ENCODE peak calls at places on chromosomes 16 and 17, in seven cellular contexts. F is IMR-90, C is adrenal gland, O is GM13976, Z is colonic mucosa, P is lower leg skin, Y is HFFc6. B is an unnamed sample.
A peak's percentile ranks its signal among the peaks of the same experiment; 100 is the strongest.

GRCh38 chr16:22171953-22172352 is 9.6 kb downstream of the SDR42E2 start:
- DNase-seq in P (no peak), O (no peak), Z (no peak), F (no peak), C (no peak), Y (no peak), B (no peak)

GRCh38 chr16:82183004-82183397 is 13.0 kb upstream of the MPHOSPH6 start:
- DNase-seq in Y (no peak), Z (no peak), F (no peak), O (no peak), C (no peak), P (no peak), B (no peak)

GRCh38 chr16:68752602-68753001 is 15.5 kb downstream of the CDH1 start:
- DNase-seq in Y (no peak), Z (peak; percentile 66), O (no peak), P (no peak), F (no peak), C (no peak), B (no peak)

GRCh38 chr17:67260051-67260987 is 15.3 kb upstream of the HELZ start:
- DNase-seq in O (no peak), F (peak; percentile 75), Y (peak; percentile 61), P (no peak), Z (peak; percentile 52), C (peak; percentile 63), B (peak; percentile 74)

GRCh38 chr17:55295411-55296170 is 30.8 kb downstream of the HLF start:
- DNase-seq in C (peak; percentile 84), P (no peak), Y (peak; percentile 17), Z (peak; percentile 57), F (peak; percentile 43), O (peak; percentile 67), B (peak; percentile 48)

GRCh38 chr16:29940656-29941055 is 14.6 kb upstream of the KCTD13 start:
- DNase-seq in F (no peak), P (peak; percentile 29), C (no peak), O (no peak), Z (no peak), Y (no peak), B (peak; percentile 13)

GRCh38 chr17:379531-380200 is 27.1 kb upstream of the RPH3AL start:
- DNase-seq in C (no peak), F (no peak), Z (no peak), O (no peak), P (peak; percentile 72), Y (no peak), B (no peak)

GRCh38 chr17:56939869-56940484 is 20.9 kb downstream of the COIL start:
- DNase-seq in Z (no peak), C (no peak), F (peak; percentile 62), P (no peak), O (peak; percentile 74), Y (peak; percentile 48), B (peak; percentile 57)

GRCh38 chr17:27618417-27618816 is 12.6 kb upstream of the LGALS9 start:
- DNase-seq in Z (no peak), C (no peak), Y (no peak), F (no peak), O (no peak), P (no peak), B (no peak)

GRCh38 chr17:12507046-12507445 is 158.6 kb upstream of the MYOCD start:
- DNase-seq in Y (no peak), C (no peak), F (no peak), O (no peak), P (no peak), Z (no peak), B (no peak)

GRCh38 chr17:42456223-42457106 is 2.2 kb upstream of the ATP6V0A1 start:
- DNase-seq in F (peak; percentile 83), Z (no peak), O (peak; percentile 54), P (no peak), Y (peak; percentile 55), C (peak; percentile 13), B (peak; percentile 82)

GRCh38 chr17:40422990-40423611 is 5.4 kb upstream of the TOP2A start:
- DNase-seq in O (no peak), F (no peak), Y (no peak), P (peak; percentile 74), Z (no peak), C (no peak), B (no peak)

GRCh38 chr17:38734235-38734633 is 4.1 kb downstream of the CISD3 start:
- DNase-seq in P (no peak), Y (no peak), F (no peak), Z (no peak), C (no peak), O (no peak), B (no peak)

GRCh38 chr17:77708049-77708448 is 250.5 kb upstream of the TNRC6C start:
- DNase-seq in O (no peak), C (no peak), Y (no peak), P (peak; percentile 15), Z (peak; percentile 9), F (no peak), B (no peak)

DNA sequence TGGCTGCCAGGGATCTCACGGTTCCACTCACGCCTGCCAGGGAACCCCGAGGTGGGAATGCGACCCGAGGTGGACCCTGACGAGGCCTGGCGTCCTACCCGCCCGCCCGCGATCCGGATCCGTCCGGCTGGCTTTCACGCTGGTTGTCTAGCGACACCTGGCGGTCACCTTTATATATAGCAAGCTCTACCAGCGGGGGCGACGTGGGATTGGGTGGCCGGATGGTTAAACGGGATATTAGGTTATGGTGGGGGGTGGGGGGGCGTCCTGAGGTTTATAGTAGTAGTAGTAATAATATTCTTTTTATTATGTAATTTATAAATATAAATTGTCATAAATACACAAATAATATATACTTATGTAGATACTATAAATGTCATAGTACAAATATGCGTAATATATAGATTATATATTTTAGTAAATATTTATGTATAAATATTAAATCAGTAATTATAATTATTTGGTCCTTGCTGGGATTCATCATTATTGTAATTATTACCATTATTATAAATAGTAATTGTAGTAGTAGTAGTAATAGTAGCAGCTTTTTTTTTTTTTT is 136.9 kb downstream of the KCNJ12 start:
- DNase-seq in P (peak; percentile 95), F (peak; percentile 64), Z (peak; percentile 80), C (peak; percentile 82), Y (peak; percentile 34), O (peak; percentile 89), B (peak; percentile 63)
- TF ChIP-seq CTCF in P (peak; percentile 58), F (peak; percentile 91), Z (peak; percentile 74), C (peak; percentile 82), Y (peak; percentile 92), O (peak; percentile 85), B (peak; percentile 80)

DNA sequence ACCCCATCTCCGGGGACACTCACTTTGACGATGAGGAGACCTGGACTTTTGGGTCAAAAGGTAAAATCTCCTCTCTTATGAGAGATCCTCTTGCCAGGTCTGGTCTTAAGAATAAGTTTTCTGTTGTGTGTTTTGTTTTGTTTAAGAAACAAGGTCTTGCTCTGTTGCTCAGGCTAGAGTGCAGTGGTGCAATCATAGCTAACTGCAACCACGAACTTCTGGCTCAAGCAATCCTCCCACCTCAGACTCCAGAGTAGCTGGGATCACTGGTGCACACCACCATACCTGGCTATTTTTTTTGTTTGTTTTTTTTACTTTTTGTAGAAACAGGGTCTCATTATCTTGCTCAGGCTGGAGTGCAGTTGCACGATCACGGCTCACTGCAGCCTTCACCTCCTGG is 4.1 kb downstream of the MMP25 start:
- DNase-seq in P (no peak), F (no peak), Z (no peak), Y (no peak), C (no peak), O (no peak), B (no peak)
- TF ChIP-seq CTCF in P (no peak), F (no peak), Z (no peak), Y (no peak), C (no peak), O (no peak), B (no peak)

GRCh38 chr16:89248196-89249005 is 30.9 kb downstream of the ZNF778 start:
- DNase-seq in Z (no peak), C (no peak), O (no peak), F (no peak), P (no peak), Y (no peak), B (no peak)

GRCh38 chr16:89243664-89244063 is 26.2 kb downstream of the ZNF778 start:
- DNase-seq in Z (no peak), C (no peak), O (no peak), P (no peak), Y (no peak), F (no peak), B (no peak)

GRCh38 chr16:89244754-89245153 is 27.3 kb downstream of the ZNF778 start:
- DNase-seq in C (no peak), Z (no peak), P (no peak), F (no peak), O (no peak), Y (no peak), B (no peak)

GRCh38 chr16:89246383-89246902 is 28.9 kb downstream of the ZNF778 start:
- DNase-seq in O (no peak), Z (no peak), C (no peak), Y (no peak), F (no peak), P (no peak), B (no peak)

DNA sequence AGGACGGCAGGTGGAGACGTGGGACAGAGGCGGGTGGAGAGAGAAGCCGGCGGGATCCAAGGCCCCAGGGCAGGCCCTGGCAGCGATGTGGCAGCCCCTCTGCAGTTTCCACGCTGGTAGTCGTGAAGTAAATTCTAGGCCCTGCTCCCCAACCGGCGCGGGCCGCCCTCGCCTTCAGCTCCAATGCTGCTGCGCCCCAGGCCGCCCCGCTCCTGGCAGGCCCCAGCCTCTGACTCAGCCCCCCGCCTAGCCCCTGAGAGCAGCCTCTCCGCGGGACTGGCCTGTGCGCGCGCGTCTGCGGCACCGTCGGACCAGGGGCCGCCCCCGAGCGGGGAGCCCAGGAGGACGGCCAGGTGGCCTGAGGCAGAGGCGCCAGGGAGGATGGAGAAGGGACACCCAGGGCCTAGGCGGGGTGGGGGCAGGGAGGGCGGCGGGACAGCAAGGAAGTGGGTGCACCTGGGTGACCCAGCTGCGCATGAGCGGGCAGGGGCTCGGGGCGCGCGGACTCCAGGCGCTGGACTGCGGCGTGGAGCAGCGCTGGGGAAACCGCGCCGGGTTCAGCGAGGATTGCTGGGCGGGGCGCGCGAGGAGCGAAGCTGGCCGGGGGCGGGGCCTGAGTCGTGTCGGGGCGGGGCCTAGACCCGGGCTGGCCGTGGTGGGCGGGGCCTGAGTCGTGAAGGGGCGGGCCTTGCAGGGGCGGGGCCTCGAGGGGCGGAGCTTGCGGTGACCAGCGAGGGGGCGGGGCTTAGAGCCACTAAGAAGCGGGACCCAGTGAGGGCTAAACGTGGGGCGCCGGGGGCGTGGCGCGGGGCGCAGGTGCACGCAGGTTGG is 29.6 kb downstream of the ZNF778 start:
- DNase-seq in Z (peak; percentile 95), P (peak; percentile 97), F (peak; percentile 79), Y (peak; percentile 62), C (peak; percentile 92), O (peak; percentile 100), B (peak; percentile 81)
- TF ChIP-seq CTCF in Z (no peak), P (no peak), F (peak; percentile 16), Y (no peak), C (no peak), O (no peak), B (no peak)

GRCh38 chr16:64459821-64460220 is 662.0 kb downstream of the CDH11 start:
- DNase-seq in F (peak; percentile 44), C (peak; percentile 37), O (no peak), Z (no peak), P (no peak), Y (no peak), B (peak; percentile 72)

GRCh38 chr16:64459402-64459801 is 662.5 kb downstream of the CDH11 start:
- DNase-seq in Y (no peak), Z (no peak), O (no peak), P (no peak), C (no peak), F (no peak), B (no peak)

GRCh38 chr16:64452446-64452845 is 669.4 kb downstream of the CDH11 start:
- DNase-seq in P (no peak), O (no peak), C (no peak), Z (no peak), F (no peak), Y (no peak), B (no peak)

GRCh38 chr16:64453643-64454042 is 668.2 kb downstream of the CDH11 start:
- DNase-seq in F (no peak), Y (no peak), O (no peak), Z (no peak), C (no peak), P (no peak), B (no peak)

GRCh38 chr16:64455275-64455674 is 666.6 kb downstream of the CDH11 start:
- DNase-seq in Y (peak; percentile 55), C (no peak), O (no peak), Z (no peak), F (peak; percentile 53), P (no peak), B (peak; percentile 67)
- TF ChIP-seq CTCF in Y (peak; percentile 74), C (peak; percentile 38), O (no peak), Z (no peak), F (peak; percentile 46), P (no peak), B (peak; percentile 40)